ENCODE peak calls at places on chromosome 12, in seven cellular contexts. D is neural progenitor cell, F is foreskin fibroblast, I is cardiac fibroblast, T is body of pancreas, R is PC-3, K is AG10803. J is an unnamed sample.
A peak's percentile ranks its signal among the peaks of the same experiment; 100 is the strongest.

GRCh38 chr12:43118881-43119280 is 433.1 kb downstream of the ADAMTS20 start:
- DNase-seq in I (no peak), T (no peak), K (no peak), R (no peak), F (no peak), D (no peak), J (no peak)

GRCh38 chr12:78802593-78802992 is 62.0 kb upstream of the SYT1 start:
- DNase-seq in T (no peak), F (peak; percentile 63), I (peak; percentile 85), K (peak; percentile 27), R (peak; percentile 90), D (no peak), J (peak; percentile 67)

GRCh38 chr12:58639323-58639934 is 280.9 kb downstream of the LRIG3 start:
- DNase-seq in I (peak; percentile 5), F (peak; percentile 53), T (peak; percentile 6), K (no peak), R (peak; percentile 50), D (no peak), J (peak; percentile 28)

GRCh38 chr12:48092606-48093005 is 13.3 kb downstream of the SENP1 start:
- DNase-seq in F (peak; percentile 4), T (no peak), D (no peak), K (peak; percentile 41), R (no peak), I (peak; percentile 21), J (no peak)

GRCh38 chr12:3885179-3886094 is 12.2 kb upstream of the PARP11 start:
- DNase-seq in R (peak; percentile 40), F (peak; percentile 72), I (peak; percentile 72), K (peak; percentile 41), D (peak; percentile 70), T (peak; percentile 24), J (peak; percentile 63)

GRCh38 chr12:63915105-63915830 is 70.8 kb downstream of the SRGAP1 start:
- DNase-seq in K (peak; percentile 87), I (peak; percentile 83), D (no peak), T (peak; percentile 27), R (peak; percentile 48), F (peak; percentile 76), J (peak; percentile 78)

GRCh38 chr12:113002676-113003075 is 24.4 kb downstream of the OAS2 start:
- DNase-seq in R (no peak), T (no peak), F (no peak), D (no peak), K (no peak), I (no peak), J (no peak)

GRCh38 chr12:89156862-89157262 is 195.4 kb downstream of the DUSP6 start:
- DNase-seq in I (peak; percentile 65), D (no peak), F (peak; percentile 79), T (no peak), K (peak; percentile 87), R (no peak), J (peak; percentile 86)

GRCh38 chr12:98514984-98515367 is 414 bp upstream of the TMPO start:
- DNase-seq in R (no peak), F (no peak), I (no peak), K (no peak), D (no peak), T (no peak), J (no peak)

GRCh38 chr12:10672231-10672868 is 1.5 kb downstream of the STYK1 start:
- DNase-seq in D (no peak), K (no peak), T (no peak), F (no peak), I (no peak), R (peak; percentile 13), J (no peak)

GRCh38 chr12:30753761-30754382 is 879 bp downstream of the CAPRIN2 start:
- DNase-seq in F (peak; percentile 34), I (peak; percentile 49), D (peak; percentile 2), R (peak; percentile 12), K (peak; percentile 17), T (no peak), J (peak; percentile 51)

GRCh38 chr12:90995041-90995440 is 9.7 kb downstream of the EPYC start:
- DNase-seq in I (no peak), F (no peak), T (no peak), K (no peak), D (no peak), R (no peak), J (peak; percentile 29)

GRCh38 chr12:82300611-82301010 is 57.6 kb downstream of the CCDC59 start:
- DNase-seq in K (no peak), I (no peak), R (no peak), F (no peak), T (no peak), D (no peak), J (no peak)

GRCh38 chr12:6730169-6730568 is 6.3 kb downstream of the COPS7A start:
- DNase-seq in F (no peak), I (no peak), D (no peak), T (no peak), K (no peak), R (no peak), J (no peak)

GRCh38 chr12:123237646-123238329 is 4.6 kb downstream of the MTRFR start:
- DNase-seq in D (peak; percentile 53), K (peak; percentile 66), I (peak; percentile 88), F (peak; percentile 86), R (peak; percentile 89), T (peak; percentile 68), J (peak; percentile 76)

GRCh38 chr12:30964896-30965612 is 38.5 kb downstream of the TSPAN11 start:
- DNase-seq in K (no peak), D (no peak), R (no peak), I (no peak), T (no peak), F (no peak), J (no peak)

GRCh38 chr12:21828111-21828775 is 53.7 kb upstream of the KCNJ8 start:
- DNase-seq in T (peak; percentile 18), F (peak; percentile 59), D (no peak), I (peak; percentile 62), R (no peak), K (peak; percentile 48), J (peak; percentile 82)

GRCh38 chr12:4951601-4952000 is 41.9 kb downstream of the KCNA1 start:
- DNase-seq in K (no peak), T (no peak), R (no peak), F (no peak), D (no peak), I (no peak), J (no peak)

GRCh38 chr12:14810953-14811483 is 3.0 kb downstream of the SMCO3 start:
- DNase-seq in T (peak; percentile 56), I (peak; percentile 55), R (peak; percentile 61), K (no peak), D (peak; percentile 32), F (peak; percentile 64), J (no peak)

GRCh38 chr12:44873898-44874297 is 2.2 kb downstream of the NELL2 start:
- DNase-seq in D (no peak), I (peak; percentile 18), F (peak; percentile 45), T (no peak), R (peak; percentile 39), K (peak; percentile 6), J (peak; percentile 21)

GRCh38 chr12:31860401-31860800 is 98.8 kb upstream of the RESF1 start:
- DNase-seq in D (no peak), I (no peak), T (no peak), F (no peak), R (no peak), K (no peak), J (no peak)

GRCh38 chr12:5317556-5317955 is 114.4 kb upstream of the NTF3 start:
- DNase-seq in I (no peak), F (peak; percentile 8), R (no peak), K (peak; percentile 20), T (no peak), D (no peak), J (no peak)

GRCh38 chr12:119843100-119843499 is 34.0 kb downstream of the CIT start:
- DNase-seq in K (peak; percentile 93), D (no peak), T (no peak), F (peak; percentile 68), R (no peak), I (peak; percentile 19), J (peak; percentile 62)

GRCh38 chr12:122116707-122117535 is 38.4 kb downstream of the MLXIP start:
- DNase-seq in F (no peak), D (no peak), T (peak; percentile 67), I (no peak), R (no peak), K (no peak), J (no peak)

GRCh38 chr12:26317942-26318565 is 122.7 kb downstream of the SSPN start:
- DNase-seq in R (peak; percentile 95), I (peak; percentile 92), D (no peak), K (peak; percentile 36), T (no peak), F (peak; percentile 81), J (peak; percentile 98)

GRCh38 chr12:76047060-76047459 is 15.5 kb upstream of the PHLDA1 start:
- DNase-seq in I (no peak), T (no peak), D (no peak), R (no peak), K (no peak), F (no peak), J (no peak)
- TF ChIP-seq CTCF in I (no peak), T (no peak), D (no peak), R (no peak), K (no peak), F (no peak), J (no peak)

GRCh38 chr12:46367351-46368029 is 5.1 kb downstream of the SLC38A2 start:
- DNase-seq in T (no peak), F (no peak), I (peak; percentile 61), K (no peak), R (peak; percentile 41), D (no peak), J (no peak)
- H3K4me3 ChIP-seq in T (no peak overlapping the region), F (peak overlapping the region; percentile 84), I (peak overlapping the region; percentile 92), K (peak overlapping the region; percentile 84), R (peak overlapping the region; percentile 83), D (no peak overlapping the region), J (peak overlapping the region; percentile 98)

DNA sequence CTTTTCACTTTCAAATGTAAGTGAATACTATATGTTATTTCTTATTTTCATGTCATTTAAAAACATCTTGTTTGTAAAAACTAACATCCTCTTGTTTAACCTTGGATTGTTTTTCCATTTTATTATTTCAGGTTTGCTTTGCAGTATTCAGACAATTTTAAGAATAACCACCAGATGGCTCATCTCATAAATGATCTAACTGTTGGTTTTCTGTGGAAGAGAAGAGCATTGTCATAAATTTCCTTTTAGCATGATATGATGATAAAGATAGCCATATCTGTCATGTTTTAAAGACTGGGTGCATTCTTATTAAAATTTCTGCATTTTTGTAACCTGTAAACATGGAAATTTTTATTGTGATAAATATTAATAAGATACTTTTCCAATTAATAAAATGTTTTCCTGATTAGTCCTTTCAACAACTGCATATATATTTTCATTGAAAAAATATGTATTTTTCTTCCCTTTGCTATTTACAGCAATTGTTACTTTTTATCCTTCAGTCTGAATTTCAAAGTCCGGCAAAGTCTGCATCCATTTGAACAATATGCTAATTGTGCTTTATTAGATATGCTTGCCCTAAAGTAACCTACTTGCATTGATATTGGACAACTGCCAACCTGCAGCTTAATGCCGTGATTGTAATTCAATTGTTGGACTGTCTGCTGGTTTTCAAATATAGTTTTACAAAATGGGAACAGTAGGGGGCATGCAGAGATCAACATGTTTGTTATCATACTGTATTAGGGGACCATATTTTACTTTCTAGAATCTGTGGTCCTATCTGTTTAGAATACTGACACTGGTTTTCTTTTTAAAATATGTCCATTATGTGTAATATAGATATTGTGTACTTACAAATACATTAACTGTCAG is 163.4 kb downstream of the GARIN6 start:
- DNase-seq in K (peak; percentile 29), T (peak; percentile 10), F (peak; percentile 10), D (no peak), R (peak; percentile 67), I (peak; percentile 49), J (peak; percentile 69)
- TF ChIP-seq CTCF in K (peak; percentile 60), T (no peak), F (peak; percentile 32), D (peak; percentile 44), R (peak; percentile 53), I (peak; percentile 24), J (peak; percentile 42)

GRCh38 chr12:103852498-103852992 is 11.5 kb upstream of the NT5DC3 start:
- DNase-seq in F (no peak), R (peak; percentile 47), T (peak; percentile 52), I (peak; percentile 48), K (no peak), D (no peak), J (no peak)
- H3K4me3 ChIP-seq in F (no peak overlapping the region), R (no peak overlapping the region), T (no peak overlapping the region), I (no peak overlapping the region), K (no peak overlapping the region), D (no peak overlapping the region), J (no peak overlapping the region)

J was measured in fibroblast of mammary gland.